ENCODE peak calls at places on chromosomes 1 and 21, in five cellular contexts. L is fibroblast of lung, E is heart right ventricle, F is HFF-Myc, Q is A549. X is an unnamed sample.

GRCh38 chr1:181044449-181044966 is 10.7 kb downstream of the MR1 start:
- DNase-seq in L (no peak), E (no peak), F (no peak), Q (peak), X (peak)

GRCh38 chr1:220700591-220701179 is 10.5 kb downstream of the C1orf115 start:
- DNase-seq in L (no peak), E (no peak), F (no peak), Q (no peak), X (no peak)

GRCh38 chr1:7885513-7886298 is 32.8 kb upstream of the UTS2 start:
- DNase-seq in L (no peak), E (no peak), F (no peak), Q (peak), X (no peak)

GRCh38 chr21:16145479-16145878 is 415.7 kb downstream of the USP25 start:
- DNase-seq in L (no peak), E (no peak), F (no peak), Q (no peak), X (no peak)

GRCh38 chr21:33022489-33022827 is 3.3 kb upstream of the OLIG2 start:
- DNase-seq in L (no peak), E (no peak), F (no peak), Q (no peak), X (no peak)

GRCh38 chr1:30929135-30929889 is 20.8 kb upstream of the SDC3 start:
- DNase-seq in L (peak), E (no peak), F (no peak), Q (peak), X (no peak)

GRCh38 chr1:232166942-232167341 is 463.0 kb downstream of the SIPA1L2 start:
- DNase-seq in L (no peak), E (no peak), F (no peak), Q (no peak), X (no peak)

GRCh38 chr1:221315330-221315729 is 426.6 kb downstream of the DUSP10 start:
- DNase-seq in L (peak), E (no peak), F (peak), Q (no peak), X (no peak)

GRCh38 chr1:58165073-58165472 is 381.5 kb downstream of the OMA1 start:
- DNase-seq in L (no peak), E (no peak), F (peak), Q (no peak), X (no peak)

GRCh38 chr1:92739669-92740524 is 45.0 kb downstream of the EVI5 start:
- DNase-seq in L (no peak), E (no peak), F (no peak), Q (no peak), X (no peak)

GRCh38 chr1:34746101-34746500 is 8.7 kb upstream of the GJB5 start:
- DNase-seq in L (no peak), E (no peak), F (no peak), Q (no peak), X (no peak)

GRCh38 chr1:58574816-58575215 is 2.2 kb downstream of the TACSTD2 start:
- DNase-seq in L (no peak), E (no peak), F (no peak), Q (no peak), X (no peak)

GRCh38 chr21:43802713-43803313 is 13.4 kb downstream of the RRP1 start:
- DNase-seq in L (no peak), E (no peak), F (no peak), Q (no peak), X (no peak)

GRCh38 chr1:12178511-12178910 is 11.7 kb downstream of the TNFRSF1B start:
- DNase-seq in L (no peak), E (no peak), F (no peak), Q (no peak), X (no peak)

GRCh38 chr1:223421676-223422075 is 28.5 kb downstream of the CCDC185 start:
- DNase-seq in L (no peak), E (no peak), F (no peak), Q (no peak), X (no peak)

GRCh38 chr1:38558055-38558454 is 301.5 kb downstream of the RRAGC start:
- DNase-seq in L (no peak), E (no peak), F (no peak), Q (no peak), X (no peak)

GRCh38 chr1:12231276-12231595 is 1.4 kb downstream of the VPS13D start:
- DNase-seq in L (no peak), E (no peak), F (no peak), Q (no peak), X (no peak)

GRCh38 chr21:8989883-8990325 is 1531.5 kb upstream of the TPTE start:
- DNase-seq in L (no peak), E (no peak), F (no peak), Q (peak), X (no peak)

GRCh38 chr1:154753426-154753825 is 116.7 kb downstream of the KCNN3 start:
- DNase-seq in L (no peak), E (no peak), F (no peak), Q (no peak), X (peak)

GRCh38 chr1:241310451-241310850 is 46.6 kb downstream of the RGS7 start:
- DNase-seq in L (peak), E (no peak), F (no peak), Q (no peak), X (no peak)

GRCh38 chr1:16244650-16245285 is 7.8 kb upstream of the CPLANE2 start:
- DNase-seq in L (no peak), E (no peak), F (no peak), Q (no peak), X (no peak)
- TF ChIP-seq CTCF in L (no peak), E (no peak), F (no peak), Q (no peak), X (peak)

DNA sequence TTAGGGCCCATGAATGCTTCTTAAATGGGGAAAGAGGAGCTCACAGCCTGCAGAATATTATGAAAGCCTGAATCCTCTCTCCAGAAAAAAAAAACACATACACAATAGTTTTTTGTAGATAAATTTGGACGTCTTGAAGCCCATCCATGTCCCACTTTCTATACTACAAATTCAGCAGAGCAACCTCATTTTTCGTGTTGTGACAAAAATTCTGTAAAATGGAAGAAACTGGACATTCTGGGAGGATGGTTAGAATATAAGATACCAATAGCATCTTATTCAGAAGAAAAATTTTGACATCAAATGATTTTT is 102.1 kb downstream of the ZNF281 start:
- DNase-seq in L (no peak), E (no peak), F (no peak), Q (no peak), X (no peak)
- TF ChIP-seq CTCF in L (no peak), E (no peak), F (no peak), Q (peak), X (peak)

DNA sequence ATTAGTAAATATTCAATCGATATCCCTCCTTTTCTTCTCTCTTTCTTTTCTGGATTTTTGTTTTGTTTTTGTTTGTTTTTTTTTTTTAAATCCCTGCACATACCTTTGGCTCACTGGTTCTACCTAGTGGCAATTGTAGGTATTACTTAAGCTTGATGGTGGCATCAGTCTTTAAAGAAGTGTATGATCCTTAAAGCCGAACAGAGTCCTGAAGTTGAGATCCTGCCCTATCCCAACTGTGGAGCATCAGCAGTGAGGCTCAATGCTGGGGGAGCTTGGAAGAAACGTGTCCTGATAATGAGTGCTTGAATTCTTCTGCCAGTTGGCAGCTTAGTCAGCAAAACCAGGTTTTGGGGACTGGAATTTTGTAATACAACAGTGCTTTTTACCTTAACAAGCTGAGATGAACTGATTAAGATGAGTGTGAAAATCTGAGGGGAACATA is 60.8 kb downstream of the FASLG start:
- DNase-seq in L (peak), E (no peak), F (peak), Q (peak), X (no peak)
- TF ChIP-seq CTCF in L (peak), E (peak), F (peak), Q (peak), X (peak)

GRCh38 chr1:97138515-97139032 is 417.0 kb downstream of the PTBP2 start:
- DNase-seq in L (no peak), E (no peak), F (no peak), Q (no peak), X (no peak)
- TF ChIP-seq CTCF in L (no peak), E (no peak), F (no peak), Q (no peak), X (peak)

GRCh38 chr21:30257773-30258172 is 25.0 kb downstream of the KRTAP24-1 start:
- DNase-seq in L (peak), E (no peak), F (peak), Q (peak), X (no peak)
- TF ChIP-seq CTCF in L (peak), E (peak), F (peak), Q (no peak), X (no peak)

GRCh38 chr1:68782890-68783289 is 286.0 kb upstream of the DEPDC1 start:
- DNase-seq in L (no peak), E (no peak), F (no peak), Q (no peak), X (no peak)
- TF ChIP-seq CTCF in L (no peak), E (no peak), F (no peak), Q (no peak), X (no peak)

GRCh38 chr1:147890177-147890790 is 12.3 kb upstream of the GJA8 start:
- DNase-seq in L (peak), E (peak), F (no peak), Q (peak), X (no peak)
- TF ChIP-seq CTCF in L (peak), E (peak), F (peak), Q (peak), X (peak)

DNA sequence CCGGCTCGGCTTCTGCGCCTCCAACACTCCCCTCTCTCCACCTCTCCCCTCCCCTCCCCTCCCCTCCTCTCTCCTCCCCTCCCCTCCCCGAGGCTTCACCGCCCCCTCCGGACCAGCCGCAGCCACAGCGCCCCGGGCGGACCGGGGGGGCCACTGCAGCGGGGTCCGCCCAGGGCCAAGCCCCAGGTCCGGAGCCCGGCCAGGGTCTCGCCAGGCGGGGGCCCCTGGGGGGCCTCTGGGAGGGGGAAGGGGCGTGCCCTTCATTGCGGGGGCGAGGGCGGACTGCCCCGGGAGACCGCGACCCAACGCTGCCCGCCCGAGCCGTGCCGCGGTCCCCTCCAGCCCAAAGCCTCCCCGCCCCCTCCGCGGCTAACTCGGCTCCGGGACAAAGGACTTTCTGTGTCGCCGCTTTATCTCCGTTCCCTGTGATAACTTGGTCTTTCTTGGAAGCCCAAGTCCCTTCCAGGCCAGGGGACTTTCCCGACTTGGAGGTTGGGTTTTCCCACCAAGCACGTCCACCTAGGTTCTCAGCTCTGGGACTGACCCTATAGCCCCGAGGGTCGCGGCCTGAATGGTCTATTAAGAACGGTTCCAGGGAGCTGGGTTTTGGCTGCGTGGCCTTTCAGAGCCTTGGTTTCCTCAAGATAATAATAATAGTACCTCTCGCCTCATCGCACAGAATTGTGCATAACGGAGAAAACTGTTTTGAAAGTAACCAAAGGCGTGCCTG is at the start of gene UBQLN4:
- DNase-seq in L (peak), E (peak), F (peak), Q (peak), X (peak)
- TF ChIP-seq CTCF in L (peak), E (peak), F (peak), Q (peak), X (peak)